ENCODE peak calls at places on chromosomes 12 and 14, in four cellular contexts. E is Peyer's patch, J is GM20000, U is H4. R is an unnamed sample.

GRCh38 chr12:132111641-132112304 is 32.3 kb downstream of the DDX51 start:
- DNase-seq in E (no peak), J (no peak), U (no peak), R (no peak)

GRCh38 chr12:57657744-57658143 is 24.7 kb upstream of the B4GALNT1 start:
- DNase-seq in E (no peak), J (no peak), U (no peak), R (no peak)

GRCh38 chr12:17489452-17489851 is 600.5 kb downstream of the RERGL start:
- DNase-seq in E (no peak), J (no peak), U (no peak), R (no peak)

GRCh38 chr12:51970904-51971646 is 19.6 kb downstream of the ACVR1B start:
- DNase-seq in E (peak), U (peak), J (peak), R (peak)

GRCh38 chr12:24095245-24095644 is 145.8 kb upstream of the SOX5 start:
- DNase-seq in E (no peak), J (no peak), U (no peak), R (no peak)

GRCh38 chr14:103880334-103880985 is 33.1 kb upstream of the PPP1R13B start:
- DNase-seq in E (peak), J (no peak), U (peak), R (no peak)

GRCh38 chr14:89827260-89827659 is 127.3 kb downstream of the EFCAB11 start:
- DNase-seq in J (no peak), U (no peak), E (no peak), R (no peak)

GRCh38 chr12:6840428-6841138 is at the start of gene GNB3:
- DNase-seq in U (no peak), J (no peak), E (no peak), R (no peak)

GRCh38 chr12:120121343-120121742 is 4.8 kb upstream of the RAB35 start:
- DNase-seq in U (no peak), E (no peak), J (no peak), R (no peak)

GRCh38 chr12:8819676-8819980 is 2.8 kb upstream of the A2ML1 start:
- DNase-seq in E (no peak), U (no peak), J (no peak), R (no peak)

GRCh38 chr14:53391156-53391555 is 238.0 kb upstream of the DDHD1 start:
- DNase-seq in U (peak), J (no peak), E (no peak), R (no peak)

GRCh38 chr12:57456145-57456700 is 1.1 kb downstream of the INHBE start:
- DNase-seq in U (peak), J (no peak), E (peak), R (no peak)

GRCh38 chr12:96401061-96401871 is 1.0 kb upstream of the CDK17 start:
- DNase-seq in U (peak), E (no peak), J (peak), R (no peak)

GRCh38 chr14:31251028-31251958 is 43.7 kb upstream of the HECTD1 start:
- DNase-seq in U (no peak), J (no peak), E (no peak), R (no peak)

GRCh38 chr12:45268672-45269406 is 52.9 kb downstream of the ANO6 start:
- DNase-seq in E (peak), U (peak), J (peak), R (no peak)

R was measured in GM12864.